ENCODE peak calls at places on chromosomes 13 and 19, in six cellular contexts. S is sigmoid colon; J is iris pigment epithelial cell; N is psoas muscle; U is lung; V is activated T-helper 9 cell treated with anti-CD3 and anti-CD28 coated beads, Interleukin-2, amount 50 U/mL, for 16 hours. E is an unnamed sample.
A peak's percentile ranks its signal among the peaks of the same experiment; 100 is the strongest.

GRCh38 chr13:52118595-52118994 is 10.3 kb downstream of the NEK5 start:
- DNase-seq in N (no peak), V (no peak), U (no peak), S (no peak), J (no peak), E (no peak)

GRCh38 chr19:5905072-5905778 is 553 bp downstream of the VMAC start:
- DNase-seq in J (no peak), S (no peak), V (no peak), N (no peak), U (no peak), E (no peak)

GRCh38 chr13:22061806-22062391 is 391.0 kb downstream of the FGF9 start:
- DNase-seq in J (no peak), N (no peak), V (no peak), S (no peak), U (no peak), E (no peak)

GRCh38 chr13:75321084-75321483 is 160.9 kb downstream of the TBC1D4 start:
- DNase-seq in N (no peak), V (no peak), S (no peak), U (no peak), J (no peak), E (no peak)

GRCh38 chr19:29525901-29526729 is at the start of gene VSTM2B:
- DNase-seq in V (no peak), N (no peak), U (no peak), J (no peak), S (no peak), E (no peak)

GRCh38 chr19:49845433-49845832 is 5.5 kb upstream of the PTOV1 start:
- DNase-seq in U (no peak), S (no peak), N (no peak), V (no peak), J (no peak), E (no peak)

GRCh38 chr13:40271931-40272775 is 394.3 kb downstream of the FOXO1 start:
- DNase-seq in V (peak; percentile 23), U (peak; percentile 43), J (peak; percentile 84), N (peak; percentile 76), S (peak; percentile 93), E (peak; percentile 91)

GRCh38 chr13:108281941-108282340 is 12.4 kb downstream of the TNFSF13B start:
- DNase-seq in S (no peak), V (no peak), N (no peak), J (peak; percentile 25), U (no peak), E (no peak)

GRCh38 chr19:49132974-49133609 is 13.7 kb downstream of the PPFIA3 start:
- DNase-seq in S (no peak), U (no peak), N (peak; percentile 56), V (no peak), J (no peak), E (no peak)